ENCODE peak calls at places on chromosome 7, in six cellular contexts. L is A549, E is upper lobe of left lung, I is HepG2, C is K562, G is GM12878. D is an unnamed sample.

GRCh38 chr7:7516662-7517061 is 19.0 kb downstream of the COL28A1 start:
- ATAC-seq in L (no peak), E (no peak), I (no peak), C (no peak), G (no peak), D (no peak)

GRCh38 chr7:131174855-131175254 is 152.8 kb upstream of the MKLN1 start:
- ATAC-seq in L (no peak), E (no peak), I (no peak), C (no peak), G (no peak), D (no peak)

GRCh38 chr7:92766461-92767003 is 69.8 kb downstream of the CDK6 start:
- ATAC-seq in L (peak; percentile 75), E (peak; percentile 72), I (peak; percentile 36), C (no peak), G (no peak), D (peak; percentile 75)

GRCh38 chr7:15305002-15305600 is 256.7 kb downstream of the AGMO start:
- ATAC-seq in L (peak; percentile 52), E (peak; percentile 74), I (no peak), C (no peak), G (peak; percentile 68), D (no peak)

GRCh38 chr7:144725070-144725469 is 110.8 kb downstream of the TPK1 start:
- ATAC-seq in L (no peak), E (no peak), I (no peak), C (no peak), G (peak; percentile 98), D (no peak)

GRCh38 chr7:155652156-155653124 is 8.0 kb downstream of the RBM33 start:
- ATAC-seq in L (no peak), E (no peak), I (peak; percentile 63), C (no peak), G (no peak), D (no peak)

GRCh38 chr7:18770154-18770807 is 274.7 kb downstream of the HDAC9 start:
- ATAC-seq in L (no peak), E (peak; percentile 48), I (no peak), C (no peak), G (no peak), D (no peak)

GRCh38 chr7:33685488-33685887 is 219.9 kb upstream of the BMPER start:
- ATAC-seq in L (no peak), E (no peak), I (no peak), C (no peak), G (no peak), D (no peak)

GRCh38 chr7:36994456-36995112 is 270.3 kb upstream of the AOAH start:
- ATAC-seq in L (peak; percentile 40), E (peak; percentile 43), I (no peak), C (no peak), G (no peak), D (no peak)

GRCh38 chr7:105218939-105219770 is 169.6 kb downstream of the SRPK2 start:
- ATAC-seq in L (peak; percentile 77), E (peak; percentile 45), I (no peak), C (peak; percentile 69), G (no peak), D (peak; percentile 55)

GRCh38 chr7:1748076-1748750 is 78.1 kb downstream of the ELFN1 start:
- ATAC-seq in L (peak; percentile 21), E (no peak), I (peak; percentile 18), C (peak; percentile 16), G (no peak), D (no peak)

GRCh38 chr7:134104166-134104565 is 23.0 kb upstream of the LRGUK start:
- ATAC-seq in L (no peak), E (no peak), I (no peak), C (no peak), G (no peak), D (no peak)
- TF ChIP-seq EP300 in L (no peak), E (no peak), I (no peak), C (no peak), G (no peak), D (no peak)

DNA sequence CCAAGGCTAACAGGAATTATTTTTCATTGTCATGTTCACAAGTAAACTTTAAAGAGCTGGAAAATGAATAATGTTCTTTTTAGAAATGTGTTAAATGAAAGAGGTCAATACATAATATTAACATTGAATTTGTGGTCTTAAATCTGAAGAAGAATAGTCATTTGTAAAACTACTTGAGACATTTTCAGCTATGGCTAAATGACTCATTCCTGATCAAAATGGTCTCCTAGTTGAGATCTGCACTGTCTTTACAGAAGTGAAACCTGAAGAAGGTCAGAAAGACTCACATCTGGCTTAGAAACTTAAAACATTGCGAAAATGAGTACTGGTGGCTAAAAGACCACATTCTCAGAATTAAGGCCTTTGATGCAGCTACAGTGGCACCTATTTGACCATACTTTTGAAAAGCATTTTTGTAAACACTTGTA is 5.9 kb downstream of the PIK3CG start:
- ATAC-seq in L (no peak), E (peak; percentile 75), I (no peak), C (peak; percentile 46), G (peak; percentile 90), D (no peak)
- H3K4me1 ChIP-seq in L (no peaks in the 10 kb centered on the region), E (no peaks in the 10 kb centered on the region), I (no peaks in the 10 kb centered on the region), C (peaks cover 10% of the 10 kb centered on the region), G (peaks cover 35% of the 10 kb centered on the region), D (no peaks in the 10 kb centered on the region)

DNA sequence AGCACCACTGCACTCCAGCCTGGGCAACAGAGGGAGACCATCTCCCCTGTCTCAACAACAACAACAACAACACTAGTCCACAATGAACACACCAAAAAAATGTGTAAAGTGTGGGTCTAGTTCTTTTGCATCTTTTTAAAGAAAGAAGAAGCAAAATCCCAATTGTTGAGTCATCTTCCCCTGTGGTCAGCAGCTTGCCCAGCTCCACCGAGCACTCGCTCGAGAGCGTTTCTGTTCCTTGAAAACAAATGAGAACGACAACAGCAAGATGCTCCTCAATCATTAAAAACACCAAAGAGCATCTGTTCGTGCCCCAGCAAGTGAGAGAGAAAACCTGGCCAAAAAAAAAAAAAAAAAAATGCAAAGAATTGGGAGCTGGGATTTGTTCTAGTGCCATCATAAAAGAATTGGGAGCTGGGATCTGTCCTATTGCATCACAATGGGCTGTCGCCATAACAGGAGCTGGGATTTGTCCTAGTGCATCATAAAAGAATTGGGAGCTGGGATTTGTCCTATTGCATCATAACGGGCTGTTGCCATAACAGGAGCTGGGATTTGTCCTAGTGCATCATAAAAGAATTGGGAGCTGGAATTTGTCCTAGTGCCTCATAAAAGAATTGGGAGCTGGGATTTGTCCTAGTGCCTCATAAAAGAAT is 118.1 kb downstream of the PTPRN2 start:
- ATAC-seq in L (no peak), E (no peak), I (no peak), C (no peak), G (no peak), D (no peak)
- TF ChIP-seq EP300 in L (no peak), E (no peak), I (no peak), C (no peak), G (no peak), D (no peak)

DNA sequence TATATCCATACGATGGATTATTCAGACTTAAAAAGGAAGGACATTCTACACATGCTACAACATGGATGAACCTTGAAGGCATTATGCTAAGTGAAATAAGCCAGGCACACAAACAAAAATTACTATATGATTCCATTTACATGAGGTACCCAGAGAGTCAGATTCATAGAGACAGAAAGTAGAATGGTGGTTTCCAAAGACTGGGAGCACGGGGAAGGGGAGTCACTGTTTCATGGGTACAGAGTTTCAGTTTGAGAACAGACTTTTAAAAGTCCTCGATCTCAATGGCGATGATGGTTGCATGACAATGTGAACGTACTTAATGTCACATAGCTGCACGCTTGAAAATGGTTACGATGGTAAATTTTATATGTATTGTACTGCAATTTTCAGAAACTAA is 39.3 kb downstream of the NUDCD3 start:
- ATAC-seq in L (no peak), E (no peak), I (no peak), C (no peak), G (no peak), D (no peak)
- H3K4me1 ChIP-seq in L (no peaks in the 10 kb centered on the region), E (peaks cover 11% of the 10 kb centered on the region), I (no peaks in the 10 kb centered on the region), C (no peaks in the 10 kb centered on the region), G (no peaks in the 10 kb centered on the region), D (peaks cover 12% of the 10 kb centered on the region)

GRCh38 chr7:142379445-142379844 is 121.6 kb upstream of the PRSS58 start:
- ATAC-seq in L (no peak), E (no peak), I (no peak), C (no peak), G (no peak), D (no peak)

GRCh38 chr7:142380064-142380463 is 122.2 kb upstream of the PRSS58 start:
- ATAC-seq in L (no peak), E (no peak), I (no peak), C (no peak), G (no peak), D (no peak)

GRCh38 chr7:142383826-142384507 is 126.1 kb upstream of the PRSS58 start:
- ATAC-seq in L (no peak), E (peak; percentile 50), I (no peak), C (no peak), G (peak; percentile 32), D (no peak)

GRCh38 chr7:142384508-142384922 is 126.7 kb upstream of the PRSS58 start:
- ATAC-seq in L (no peak), E (peak; percentile 88), I (no peak), C (no peak), G (peak; percentile 51), D (peak; percentile 23)

GRCh38 chr7:142381727-142382409 is 124.0 kb upstream of the PRSS58 start:
- ATAC-seq in L (no peak), E (no peak), I (no peak), C (no peak), G (no peak), D (no peak)
- TF ChIP-seq EP300 in L (no peak), E (no peak), I (no peak), C (no peak), G (no peak), D (no peak)

DNA sequence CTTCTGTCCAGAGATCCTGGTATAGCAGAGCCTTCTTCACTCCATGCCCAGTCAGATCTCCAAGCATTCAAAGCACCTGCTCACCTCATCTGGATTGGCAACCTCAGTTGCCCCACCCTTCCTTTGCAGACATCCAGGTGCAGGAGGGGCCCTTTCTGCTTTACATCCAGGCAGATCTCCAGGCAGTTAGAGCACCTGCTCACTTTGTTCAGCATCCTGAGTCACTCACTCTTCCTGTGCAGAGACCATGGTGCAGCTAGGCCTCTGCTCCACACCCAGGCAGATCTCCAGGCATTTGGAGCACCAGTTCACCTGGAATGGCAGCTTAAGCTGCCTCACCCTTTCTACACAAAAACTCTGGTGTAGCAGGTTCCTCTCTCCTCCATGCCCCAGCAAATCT is 153.1 kb downstream of the CDK14 start:
- ATAC-seq in L (no peak), E (no peak), I (no peak), C (no peak), G (peak; percentile 22), D (no peak)
- H3K4me1 ChIP-seq in L (no peaks in the 10 kb centered on the region), E (peaks cover 5% of the 10 kb centered on the region), I (no peaks in the 10 kb centered on the region), C (no peaks in the 10 kb centered on the region), G (no peaks in the 10 kb centered on the region), D (no peaks in the 10 kb centered on the region)

DNA sequence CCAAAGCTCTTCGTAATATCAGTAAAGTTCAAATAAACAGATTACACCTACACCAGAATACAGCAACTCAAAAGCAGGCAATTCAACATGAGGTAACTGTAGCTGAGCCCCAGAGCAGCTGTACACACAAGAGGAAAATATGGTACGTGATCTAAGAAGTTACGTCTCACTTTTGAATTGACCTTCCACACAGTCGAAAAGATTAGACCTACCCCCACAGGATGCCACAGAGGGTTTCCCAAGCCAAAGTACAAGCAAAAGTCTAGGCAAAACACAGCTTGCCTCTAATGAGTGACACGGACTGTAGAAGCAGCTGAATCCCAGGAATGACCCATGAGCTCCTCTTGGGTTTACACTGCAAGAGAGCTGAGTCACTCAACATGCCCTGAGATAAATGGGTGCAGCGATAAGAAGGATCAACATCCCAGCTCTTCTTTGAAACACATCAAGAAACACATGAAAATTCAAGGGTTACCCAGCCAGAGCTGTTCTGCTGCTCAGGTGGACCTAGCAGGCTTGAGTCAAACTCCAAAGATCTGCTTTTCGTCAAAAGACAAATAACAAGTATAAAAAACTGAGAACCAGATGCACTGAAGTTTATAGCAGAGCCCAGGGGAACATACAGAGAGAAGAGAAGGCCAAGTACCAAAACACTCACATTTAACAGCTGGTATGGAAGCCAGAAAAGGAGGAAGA is 9.7 kb downstream of the CREB3L2 start:
- ATAC-seq in L (peak; percentile 59), E (peak; percentile 64), I (peak; percentile 93), C (peak; percentile 80), G (no peak), D (peak; percentile 42)
- TF ChIP-seq EP300 in L (no peak), E (no peak), I (peak; percentile 72), C (peak; percentile 80), G (peak; percentile 6), D (no peak)

D was measured in gastroesophageal sphincter.